ENCODE peak calls at places on chromosomes 16 and 17, in four cellular contexts. F is GM03348; C is AG09309; H is activated CD8-positive, alpha-beta T cell treated with anti-CD3 and anti-CD28 coated beads for 36 hours. P is an unnamed sample.

GRCh38 chr17:16440814-16441629 is 25.7 kb downstream of the TRPV2 start:
- DNase-seq in F (no peak), C (no peak), H (no peak), P (no peak)

GRCh38 chr16:1773703-1774455 is 945 bp upstream of the MRPS34 start:
- DNase-seq in F (peak; percentile 52), C (no peak), H (peak; percentile 35), P (no peak)

GRCh38 chr17:55454906-55455474 is 33.4 kb upstream of the MMD start:
- DNase-seq in F (peak; percentile 58), C (peak; percentile 84), H (no peak), P (no peak)

GRCh38 chr16:85941863-85942644 is 43.1 kb downstream of the IRF8 start:
- DNase-seq in F (no peak), C (no peak), H (no peak), P (no peak)

GRCh38 chr17:50331085-50331791 is 14.7 kb upstream of the XYLT2 start:
- DNase-seq in F (peak; percentile 73), C (peak; percentile 87), H (no peak), P (no peak)

GRCh38 chr17:28717578-28718316 is at the start of gene RAB34:
- DNase-seq in F (peak; percentile 88), C (peak; percentile 52), H (peak; percentile 58), P (peak; percentile 78)

GRCh38 chr16:84673561-84673960 is 25.2 kb downstream of the KLHL36 start:
- DNase-seq in F (no peak), C (no peak), H (no peak), P (no peak)

GRCh38 chr17:56870163-56870651 is 36.3 kb downstream of the DGKE start:
- DNase-seq in F (no peak), C (no peak), H (peak; percentile 21), P (no peak)

GRCh38 chr16:3157229-3158013 is 22.6 kb downstream of the ZNF213 start:
- DNase-seq in F (peak; percentile 57), C (peak; percentile 84), H (peak; percentile 75), P (peak; percentile 72)

GRCh38 chr16:12229759-12230594 is 253.4 kb downstream of the SNX29 start:
- DNase-seq in F (peak; percentile 43), C (peak; percentile 28), H (no peak), P (no peak)

GRCh38 chr16:81487301-81487720 is 42.7 kb downstream of the CMIP start:
- DNase-seq in F (no peak), C (no peak), H (no peak), P (no peak)

GRCh38 chr17:2697611-2698162 is 13.9 kb downstream of the CLUH start:
- DNase-seq in F (peak; percentile 4), C (no peak), H (no peak), P (peak; percentile 2)

GRCh38 chr16:2745961-2746360 is 6.5 kb upstream of the SRRM2 start:
- DNase-seq in F (no peak), C (no peak), H (no peak), P (no peak)